ENCODE peak calls at places on chromosome 17, in five cellular contexts. J is transverse colon, T is A549, V is SK-N-SH, F is H1. H is an unnamed sample.

GRCh38 chr17:31724619-31725018 is 134.4 kb downstream of the COPRS start:
- DNase-seq in V (no peak), F (no peak), J (no peak), T (no peak), H (no peak)

GRCh38 chr17:75244133-75244866 is 17.1 kb downstream of the GGA3 start:
- DNase-seq in J (peak), V (no peak), F (no peak), T (no peak), H (no peak)

GRCh38 chr17:322006-322780 is 30.4 kb downstream of the RPH3AL start:
- DNase-seq in T (no peak), J (no peak), V (no peak), F (no peak), H (no peak)

GRCh38 chr17:80604007-80604728 is 59.5 kb downstream of the RPTOR start:
- DNase-seq in F (no peak), T (no peak), V (no peak), J (no peak), H (no peak)

GRCh38 chr17:3914319-3914685 is 2.0 kb downstream of the P2RX1 start:
- DNase-seq in V (no peak), F (no peak), T (no peak), J (peak), H (no peak)

GRCh38 chr17:33200587-33200986 is 92.5 kb downstream of the ASIC2 start:
- DNase-seq in V (peak), T (peak), J (no peak), F (no peak), H (no peak)

GRCh38 chr17:80248001-80248893 is 12.4 kb upstream of the RNF213 start:
- DNase-seq in F (no peak), J (no peak), T (no peak), V (peak), H (no peak)

GRCh38 chr17:49003557-49004511 is 6.6 kb downstream of the IGF2BP1 start:
- DNase-seq in F (no peak), V (no peak), T (no peak), J (no peak), H (no peak)

GRCh38 chr17:8825802-8826201 is 26.6 kb upstream of the MFSD6L start:
- DNase-seq in J (no peak), V (no peak), T (no peak), F (no peak), H (no peak)

GRCh38 chr17:68418876-68419275 is 38.4 kb downstream of the WIPI1 start:
- DNase-seq in T (no peak), F (no peak), V (no peak), J (no peak), H (no peak)

GRCh38 chr17:47735536-47736011 is 2.5 kb downstream of the TBX21 start:
- DNase-seq in T (no peak), V (peak), J (no peak), F (no peak), H (peak)

GRCh38 chr17:1643999-1644492 is 1.5 kb downstream of the SCARF1 start:
- DNase-seq in F (no peak), V (no peak), T (no peak), J (no peak), H (no peak)

GRCh38 chr17:35736236-35736635 is 4.8 kb downstream of the RASL10B start:
- DNase-seq in T (no peak), F (no peak), V (no peak), J (no peak), H (no peak)

GRCh38 chr17:83127431-83128160 is 48.2 kb downstream of the METRNL start:
- DNase-seq in J (no peak), T (no peak), F (no peak), V (no peak), H (no peak)

DNA sequence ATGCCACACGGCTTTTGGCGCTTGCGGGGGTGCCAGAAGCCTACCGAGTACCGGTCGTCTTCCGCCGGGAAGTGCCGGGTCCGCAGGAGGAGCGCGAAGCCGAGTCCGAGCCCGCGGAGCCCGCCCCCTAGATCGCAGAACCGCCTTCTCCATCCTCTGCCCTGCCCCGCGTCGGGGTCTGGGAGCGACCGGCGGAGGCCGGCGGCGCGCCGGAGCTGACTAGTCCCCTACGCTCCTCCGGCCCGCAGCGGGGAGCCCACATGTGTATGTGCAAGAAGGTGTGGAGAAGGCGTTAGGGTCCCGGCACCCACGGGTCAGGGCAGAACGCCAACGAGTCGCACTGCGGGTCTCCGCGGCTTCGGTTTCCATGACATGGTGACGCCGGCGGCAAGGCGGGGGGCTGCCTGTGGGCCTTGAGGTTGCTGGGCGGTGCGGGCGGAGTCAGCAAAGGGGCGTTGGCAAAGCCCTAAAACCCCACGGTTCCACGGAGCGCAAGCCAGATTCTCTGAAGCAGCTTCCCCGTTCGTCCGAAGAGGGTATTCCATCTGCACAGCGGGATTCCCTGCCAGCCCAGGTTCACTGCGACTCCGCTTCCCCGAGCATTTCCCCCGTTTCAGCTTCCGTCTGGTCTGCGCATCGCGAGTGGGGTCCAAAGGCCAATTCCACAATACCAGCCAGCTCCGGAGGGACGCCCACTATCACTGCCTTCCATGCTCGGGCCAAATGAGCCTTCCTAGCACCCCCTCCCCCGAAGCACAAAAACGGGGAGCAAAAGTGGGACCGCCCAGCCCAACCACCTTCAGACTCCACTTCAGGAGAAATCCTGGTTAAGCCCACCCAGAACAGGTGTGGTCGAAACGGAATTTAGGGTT is 2.3 kb upstream of the LHX1 start:
- DNase-seq in V (peak), J (no peak), T (peak), F (no peak), H (no peak)
- H3K27ac ChIP-seq in V (no peak), J (no peak), T (peak), F (no peak), H (no peak)

DNA sequence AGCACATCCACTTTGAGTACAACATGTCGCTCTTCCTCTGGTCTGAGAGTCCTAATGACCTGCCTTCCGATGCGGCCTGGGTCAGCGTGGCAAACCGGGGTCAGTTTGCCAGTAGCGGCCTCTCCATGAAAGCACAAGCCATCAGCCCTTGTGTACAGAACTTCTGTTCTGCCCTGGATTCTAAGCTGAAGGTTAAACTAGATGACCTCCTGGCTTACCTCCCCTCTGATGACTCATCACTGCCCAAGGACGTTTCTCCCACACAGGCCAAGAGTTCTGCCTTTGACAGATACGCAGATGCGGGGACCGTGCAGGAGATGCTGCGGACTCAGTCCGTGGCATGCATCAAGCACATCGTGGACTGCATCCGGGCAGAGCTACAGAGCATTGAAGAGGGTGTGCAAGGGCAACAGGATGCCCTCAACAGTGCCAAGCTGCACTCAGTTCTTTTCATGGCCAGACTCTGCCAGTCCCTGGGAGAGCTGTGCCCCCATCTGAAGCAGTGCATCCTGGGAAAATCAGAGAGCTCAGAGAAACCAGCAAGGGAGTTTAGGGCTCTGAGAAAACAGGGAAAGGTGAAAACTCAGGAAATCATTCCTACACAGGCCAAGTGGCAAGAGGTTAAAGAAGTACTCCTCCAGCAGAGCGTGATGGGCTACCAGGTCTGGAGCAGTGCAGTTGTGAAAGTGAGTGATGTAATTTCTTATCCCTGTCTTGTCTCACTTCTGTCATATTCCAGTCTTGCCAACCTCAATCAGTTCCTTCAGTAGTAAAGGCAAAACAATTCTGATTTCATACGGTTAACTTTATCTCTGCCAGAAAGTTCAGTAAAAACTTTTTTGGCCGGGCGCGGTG is 8.6 kb downstream of the COG1 start:
- DNase-seq in F (no peak), J (no peak), V (no peak), T (no peak), H (peak)
- TF ChIP-seq EP300 in F (no peak), J (no peak), V (no peak), T (no peak), H (no peak)

DNA sequence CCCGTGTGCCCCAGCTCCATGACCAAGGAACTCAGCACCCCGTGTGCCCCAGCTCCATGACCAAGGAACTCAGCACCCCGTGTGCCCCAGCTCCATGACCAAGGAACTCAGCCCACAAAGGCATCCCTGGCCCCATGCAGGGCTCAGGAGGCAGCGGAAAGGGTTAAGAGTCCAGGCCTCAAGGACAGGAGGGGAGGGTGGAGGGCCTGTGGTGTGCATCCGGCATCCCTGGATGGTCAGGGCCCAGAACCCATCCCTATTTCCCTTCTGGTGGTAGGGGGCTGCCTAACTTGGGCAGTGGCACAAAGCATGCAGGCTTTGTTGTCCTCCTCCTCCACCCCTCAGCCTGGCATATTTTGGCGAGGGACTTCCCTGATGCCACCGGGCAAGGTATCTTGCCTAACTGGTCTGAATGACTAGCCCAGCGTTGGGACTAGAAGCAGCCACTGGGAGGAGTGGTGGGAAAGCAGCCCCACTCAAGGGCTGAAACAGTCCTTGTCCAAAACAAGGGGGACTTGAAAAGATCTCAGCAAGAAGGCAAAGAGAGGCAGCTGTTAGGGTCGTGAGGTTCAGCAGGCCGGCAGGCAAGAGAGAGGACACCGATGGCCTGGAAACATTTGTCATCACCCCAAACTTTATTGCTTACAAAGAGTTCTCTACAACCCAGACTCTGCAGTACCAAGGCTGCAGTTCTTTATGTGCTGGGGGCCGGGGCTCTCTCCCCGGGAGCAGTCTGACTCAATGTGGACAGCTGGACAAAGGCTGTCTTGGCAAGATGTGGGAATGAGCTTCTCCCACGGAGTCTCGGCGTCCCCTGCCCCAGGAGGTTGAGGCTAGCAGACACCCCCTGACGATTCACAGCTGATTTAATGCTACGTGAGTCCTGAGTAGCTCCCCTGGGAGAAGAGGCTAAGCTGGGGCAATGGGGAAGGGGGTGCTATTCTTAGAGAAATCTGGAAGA is 902 bp upstream of the SPATA32 start:
- DNase-seq in J (no peak), T (no peak), F (no peak), V (no peak), H (no peak)
- H3K27ac ChIP-seq in J (peak), T (no peak), F (no peak), V (no peak), H (no peak)

GRCh38 chr17:27282054-27282501 is 11.8 kb upstream of the WSB1 start:
- DNase-seq in F (no peak), J (no peak), T (no peak), V (no peak), H (no peak)
- TF ChIP-seq EP300 in F (no peak), J (no peak), T (no peak), V (no peak), H (no peak)

DNA sequence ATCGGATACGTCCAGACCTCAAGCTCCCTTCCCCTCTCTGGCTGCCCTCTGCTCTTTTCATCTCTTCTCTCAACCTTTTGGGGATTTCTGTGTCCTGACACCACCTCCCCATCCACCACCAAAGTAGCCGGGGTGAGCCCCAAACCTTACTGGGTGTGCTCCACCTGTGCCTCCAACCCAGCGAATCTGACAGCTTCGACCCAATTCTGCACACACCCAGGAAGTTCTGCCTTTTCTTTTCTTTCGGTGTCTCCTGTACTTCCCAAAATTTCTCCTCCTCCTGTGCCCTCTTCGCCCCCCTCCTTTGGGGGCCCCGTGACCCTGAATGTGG is 562 bp downstream of the KCTD11 start:
- DNase-seq in J (no peak), V (no peak), T (no peak), F (no peak), H (no peak)
- H3K27ac ChIP-seq in J (peak), V (peak), T (peak), F (peak), H (peak)

GRCh38 chr17:12398636-12399035 is 267.1 kb upstream of the MYOCD start:
- DNase-seq in J (no peak), F (no peak), T (no peak), V (no peak), H (no peak)
- TF ChIP-seq EP300 in J (peak), F (no peak), T (no peak), V (no peak), H (no peak)

GRCh38 chr17:81993726-81994592 is 16.5 kb downstream of the ASPSCR1 start:
- DNase-seq in J (no peak), T (no peak), V (no peak), F (no peak), H (no peak)
- H3K27ac ChIP-seq in J (no peak), T (no peak), V (no peak), F (no peak), H (no peak)

GRCh38 chr17:78029697-78030096 is 71.2 kb downstream of the TNRC6C start:
- DNase-seq in F (no peak), J (no peak), V (no peak), T (no peak), H (no peak)
- TF ChIP-seq EP300 in F (no peak), J (no peak), V (no peak), T (no peak), H (no peak)

GRCh38 chr17:13788385-13788784 is 186.7 kb upstream of the HS3ST3A1 start:
- DNase-seq in T (no peak), F (no peak), V (no peak), J (no peak), H (no peak)
- H3K27ac ChIP-seq in T (no peak), F (no peak), V (no peak), J (no peak), H (no peak)

GRCh38 chr17:61645898-61646297 is 54.9 kb upstream of the NACA2 start:
- DNase-seq in J (no peak), F (no peak), T (no peak), V (no peak), H (no peak)
- TF ChIP-seq EP300 in J (no peak), F (no peak), T (no peak), V (no peak), H (no peak)

H was measured in ovary.